ENCODE peak calls at places on chromosomes 4 and X, in six cellular contexts. B is PC-3, H is astrocyte of the spinal cord, L is progenitor cell of endocrine pancreas, Z is heart right ventricle, Q is MCF 10A. T is an unnamed sample.

GRCh38 chr4:127622923-127623754 is 9.6 kb upstream of the INTU start:
- DNase-seq in B (no peak), H (peak; percentile 54), L (peak; percentile 46), Z (no peak), Q (peak; percentile 77), T (peak; percentile 31)

GRCh38 chrX:84240848-84241565 is 53.0 kb upstream of the RPS6KA6 start:
- DNase-seq in B (no peak), H (no peak), L (no peak), Z (no peak), Q (no peak), T (no peak)

GRCh38 chr4:153788419-153789276 is at the start of gene SFRP2:
- DNase-seq in B (no peak), H (no peak), L (no peak), Z (no peak), Q (no peak), T (peak; percentile 34)

GRCh38 chr4:109506890-109507289 is 53.2 kb upstream of the MCUB start:
- DNase-seq in B (peak; percentile 5), H (no peak), L (no peak), Z (no peak), Q (no peak), T (no peak)

GRCh38 chr4:140789752-140790151 is 33.6 kb upstream of the TBC1D9 start:
- DNase-seq in B (peak; percentile 46), H (no peak), L (no peak), Z (no peak), Q (peak; percentile 84), T (peak; percentile 34)

GRCh38 chrX:123590842-123591491 is 141.9 kb downstream of the THOC2 start:
- DNase-seq in B (peak; percentile 45), H (peak; percentile 22), L (no peak), Z (no peak), Q (peak; percentile 45), T (peak; percentile 13)

GRCh38 chr4:152273343-152273742 is 262.5 kb downstream of the FBXW7 start:
- DNase-seq in B (peak; percentile 60), H (no peak), L (no peak), Z (no peak), Q (peak; percentile 80), T (no peak)

GRCh38 chr4:166021617-166022016 is 148.6 kb downstream of the TLL1 start:
- DNase-seq in B (no peak), H (no peak), L (no peak), Z (no peak), Q (no peak), T (no peak)

GRCh38 chrX:63658920-63659319 is 126.1 kb downstream of the ARHGEF9 start:
- DNase-seq in B (no peak), H (no peak), L (no peak), Z (peak; percentile 7), Q (no peak), T (no peak)

GRCh38 chrX:13256562-13256961 is 63.3 kb downstream of the ATXN3L start:
- DNase-seq in B (no peak), H (no peak), L (no peak), Z (no peak), Q (no peak), T (no peak)

GRCh38 chrX:13252726-13253125 is 67.1 kb downstream of the ATXN3L start:
- DNase-seq in B (no peak), H (peak; percentile 19), L (no peak), Z (no peak), Q (no peak), T (no peak)

GRCh38 chrX:13253223-13253622 is 66.6 kb downstream of the ATXN3L start:
- DNase-seq in B (no peak), H (no peak), L (no peak), Z (no peak), Q (no peak), T (peak; percentile 8)

GRCh38 chrX:13254870-13255269 is 65.0 kb downstream of the ATXN3L start:
- DNase-seq in B (no peak), H (no peak), L (no peak), Z (no peak), Q (no peak), T (no peak)

DNA sequence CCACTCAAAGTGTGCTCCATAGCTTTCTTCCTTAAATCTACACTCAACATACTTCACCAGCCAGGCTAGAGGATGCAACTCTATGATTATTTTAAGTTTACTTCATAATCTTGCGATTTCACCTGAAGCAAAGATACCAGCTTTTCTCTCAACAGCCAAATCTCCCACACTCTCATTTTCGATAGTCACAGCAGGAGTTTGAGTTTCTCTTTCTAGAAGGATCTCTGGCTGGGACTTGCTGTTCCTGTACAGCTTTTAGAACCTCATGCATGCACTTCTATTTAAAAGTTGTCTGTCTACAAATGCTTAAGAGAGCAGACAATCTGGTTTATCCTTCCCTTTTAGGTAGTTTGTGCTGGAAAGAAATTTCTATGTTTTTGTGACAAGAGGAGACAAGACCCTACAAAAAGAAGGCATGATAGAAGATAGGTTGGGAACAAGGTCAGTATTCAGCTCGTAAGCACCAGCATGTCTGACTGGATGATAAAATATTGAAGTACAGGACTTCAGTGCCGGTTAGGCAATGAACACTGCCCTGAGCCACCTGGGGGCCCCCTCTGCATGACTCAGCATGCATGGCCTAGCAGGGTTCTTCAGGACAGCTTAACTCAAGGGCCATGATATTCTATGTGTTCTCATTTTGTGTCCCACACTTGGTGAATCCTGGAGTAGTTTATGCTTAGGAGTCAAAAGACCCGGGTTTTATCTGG is 65.6 kb downstream of the ATXN3L start:
- DNase-seq in B (peak; percentile 15), H (peak; percentile 48), L (no peak), Z (no peak), Q (peak; percentile 76), T (no peak)
- TF ChIP-seq CTCF in B (no peak), H (peak; percentile 9), L (no peak), Z (no peak), Q (no peak), T (peak; percentile 34)

GRCh38 chr4:53617101-53617680 is 25.9 kb upstream of the LNX1 start:
- DNase-seq in B (no peak), H (no peak), L (no peak), Z (no peak), Q (no peak), T (no peak)

GRCh38 chr4:53618321-53618720 is 27.0 kb upstream of the LNX1 start:
- DNase-seq in B (no peak), H (no peak), L (no peak), Z (no peak), Q (no peak), T (no peak)

GRCh38 chr4:53619431-53619830 is 28.1 kb upstream of the LNX1 start:
- DNase-seq in B (no peak), H (no peak), L (no peak), Z (no peak), Q (no peak), T (no peak)

GRCh38 chr4:53622739-53623151 is 31.5 kb upstream of the LNX1 start:
- DNase-seq in B (no peak), H (peak; percentile 29), L (no peak), Z (no peak), Q (peak; percentile 94), T (no peak)

DNA sequence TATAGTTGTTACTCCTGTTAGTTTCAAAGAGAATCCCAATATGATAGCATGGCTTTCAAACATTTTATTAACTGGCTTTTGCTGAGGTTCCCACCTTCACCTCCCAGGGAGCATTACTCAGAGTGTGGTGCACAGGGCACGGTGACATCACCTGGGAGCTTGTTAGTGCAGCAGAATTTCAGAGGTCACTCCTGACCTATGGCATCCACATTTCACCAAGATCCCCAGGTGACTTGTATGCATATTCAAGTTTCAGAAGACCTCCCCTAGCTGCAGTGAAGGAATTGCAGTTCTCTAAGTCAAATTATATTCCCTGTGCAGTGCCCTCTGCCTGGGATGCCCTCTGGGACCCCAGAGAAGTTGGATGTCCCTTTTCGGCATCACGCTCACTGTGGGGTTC is 29.7 kb upstream of the LNX1 start:
- DNase-seq in B (peak; percentile 45), H (no peak), L (no peak), Z (no peak), Q (no peak), T (no peak)
- TF ChIP-seq CTCF in B (peak; percentile 53), H (no peak), L (peak; percentile 32), Z (no peak), Q (no peak), T (no peak)

GRCh38 chrX:70009970-70010369 is 39.8 kb downstream of the AWAT2 start:
- DNase-seq in B (no peak), H (no peak), L (no peak), Z (no peak), Q (no peak), T (no peak)
- TF ChIP-seq CTCF in B (no peak), H (no peak), L (no peak), Z (no peak), Q (no peak), T (no peak)

GRCh38 chr4:7660640-7661039 is 225.9 kb upstream of the PSAPL1 start:
- DNase-seq in B (no peak), H (no peak), L (no peak), Z (no peak), Q (no peak), T (no peak)
- TF ChIP-seq CTCF in B (no peak), H (no peak), L (no peak), Z (no peak), Q (no peak), T (no peak)

GRCh38 chr4:17647927-17648326 is 33.5 kb downstream of the MED28 start:
- DNase-seq in B (peak; percentile 21), H (no peak), L (no peak), Z (no peak), Q (no peak), T (no peak)
- TF ChIP-seq CTCF in B (peak; percentile 46), H (peak; percentile 4), L (no peak), Z (no peak), Q (no peak), T (no peak)

DNA sequence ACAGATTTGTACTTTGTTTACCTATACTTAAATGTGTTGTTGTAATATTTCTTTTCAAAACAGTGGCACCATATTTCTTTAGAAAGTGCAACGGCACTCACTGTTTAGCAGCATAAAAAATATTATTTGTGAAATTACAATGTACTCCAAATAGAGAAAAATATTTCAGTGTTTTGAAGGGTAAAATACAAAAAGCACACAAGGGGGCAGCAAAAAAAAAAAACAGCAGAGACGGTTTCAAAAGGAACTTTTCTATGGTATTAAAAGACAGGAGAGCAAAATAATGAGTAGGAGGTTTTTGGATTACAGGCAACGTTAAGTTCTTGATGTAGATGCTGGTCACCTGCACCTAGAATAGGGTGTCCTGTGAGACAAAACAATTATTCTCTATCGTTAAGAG is 2.0 kb downstream of the NUDT11 start:
- DNase-seq in B (peak; percentile 11), H (peak; percentile 8), L (no peak), Z (no peak), Q (no peak), T (no peak)
- TF ChIP-seq CTCF in B (peak; percentile 54), H (peak; percentile 23), L (peak; percentile 20), Z (no peak), Q (no peak), T (no peak)

T was measured in GM13976.